ENCODE peak calls at places on chromosome 4, in eight cellular contexts. U is astrocyte of the cerebellum, Q is AG09309, F is PC-3, G is breast epithelium, O is cardiac muscle cell, E is GM12865, K is tibial artery. J is an unnamed sample.

GRCh38 chr4:47835489-47835888 is 2.4 kb downstream of the CORIN start:
- DNase-seq in G (no peak), U (no peak), K (no peak), O (peak; percentile 48), E (no peak), F (no peak), Q (no peak), J (no peak)

GRCh38 chr4:141340458-141340857 is 119.8 kb downstream of the ZNF330 start:
- DNase-seq in U (no peak), O (no peak), K (no peak), G (no peak), F (no peak), E (no peak), Q (no peak), J (no peak)

GRCh38 chr4:6109842-6110560 is 90.3 kb downstream of the JAKMIP1 start:
- DNase-seq in K (no peak), E (peak; percentile 16), O (no peak), G (no peak), Q (no peak), F (peak; percentile 59), U (no peak), J (no peak)

GRCh38 chr4:159016527-159017137 is 86.2 kb upstream of the RAPGEF2 start:
- DNase-seq in U (no peak), K (no peak), G (no peak), F (no peak), Q (no peak), O (peak; percentile 55), E (peak; percentile 69), J (no peak)

GRCh38 chr4:146207410-146207809 is 6.9 kb upstream of the REELD1 start:
- DNase-seq in Q (no peak), E (no peak), K (no peak), O (no peak), G (no peak), F (no peak), U (no peak), J (no peak)

GRCh38 chr4:153789741-153790651 is 1.1 kb upstream of the SFRP2 start:
- DNase-seq in K (peak; percentile 23), F (no peak), G (no peak), E (no peak), U (no peak), O (no peak), Q (no peak), J (no peak)

GRCh38 chr4:14520171-14520570 is 482.1 kb upstream of the CPEB2 start:
- DNase-seq in O (peak; percentile 12), K (no peak), Q (no peak), U (no peak), G (no peak), F (peak; percentile 12), E (no peak), J (no peak)

GRCh38 chr4:97395980-97396562 is 747.2 kb downstream of the STPG2 start:
- DNase-seq in Q (no peak), U (no peak), O (no peak), G (no peak), F (peak; percentile 37), E (no peak), K (no peak), J (no peak)

GRCh38 chr4:6961496-6962210 is 52.0 kb downstream of the TBC1D14 start:
- DNase-seq in G (no peak), E (no peak), F (no peak), O (no peak), K (no peak), U (no peak), Q (no peak), J (no peak)

GRCh38 chr4:182188622-182189021 is 54.6 kb upstream of the TENM3 start:
- DNase-seq in E (no peak), K (no peak), G (no peak), O (peak; percentile 16), U (no peak), F (no peak), Q (no peak), J (no peak)

GRCh38 chr4:6781113-6781512 is 1.4 kb upstream of the KIAA0232 start:
- DNase-seq in U (no peak), O (no peak), F (no peak), G (no peak), K (peak; percentile 64), E (no peak), Q (no peak), J (no peak)

GRCh38 chr4:54585321-54586000 is 72.3 kb upstream of the KIT start:
- DNase-seq in E (no peak), O (peak; percentile 27), Q (peak; percentile 55), G (no peak), F (peak; percentile 22), K (no peak), U (no peak), J (peak; percentile 28)

GRCh38 chr4:40669504-40669903 is 39.8 kb upstream of the RBM47 start:
- DNase-seq in U (no peak), E (peak; percentile 78), Q (no peak), G (no peak), O (no peak), F (no peak), K (no peak), J (no peak)

GRCh38 chr4:106114284-106114683 is 201.7 kb downstream of the TBCK start:
- DNase-seq in U (no peak), O (no peak), Q (no peak), E (no peak), G (no peak), F (peak; percentile 9), K (no peak), J (no peak)

GRCh38 chr4:124710911-124711310 is 1.6 kb downstream of the ANKRD50 start:
- DNase-seq in F (no peak), E (no peak), O (peak; percentile 28), G (no peak), K (no peak), Q (no peak), U (no peak), J (no peak)

GRCh38 chr4:124710253-124710849 is 2.2 kb downstream of the ANKRD50 start:
- DNase-seq in K (no peak), Q (no peak), O (peak; percentile 31), F (peak; percentile 19), G (no peak), U (no peak), E (no peak), J (no peak)

GRCh38 chr4:124711469-124712416 is 789 bp downstream of the ANKRD50 start:
- DNase-seq in F (peak; percentile 62), K (peak; percentile 46), Q (peak; percentile 40), G (peak; percentile 27), U (peak; percentile 53), O (peak; percentile 81), E (peak; percentile 41), J (no peak)

GRCh38 chr4:124712417-124713212 is at the start of gene ANKRD50:
- DNase-seq in K (peak; percentile 92), O (peak; percentile 99), Q (peak; percentile 75), U (peak; percentile 84), E (peak; percentile 81), F (peak; percentile 82), G (peak; percentile 85), J (peak; percentile 66)

GRCh38 chr4:124713213-124713592 is 671 bp upstream of the ANKRD50 start:
- DNase-seq in U (peak; percentile 31), F (peak; percentile 65), Q (peak; percentile 41), K (peak; percentile 68), G (peak; percentile 50), O (peak; percentile 89), E (peak; percentile 62), J (no peak)
- TF ChIP-seq CTCF in U (peak; percentile 49), F (peak; percentile 51), Q (peak; percentile 61), K (peak; percentile 37), G (peak; percentile 37), O (peak; percentile 59), E (no peak), J (peak; percentile 78)

GRCh38 chr4:151631349-151631748 is 129.5 kb downstream of the GATB start:
- DNase-seq in U (no peak), Q (no peak), F (no peak), O (no peak), K (no peak), E (no peak), G (no peak), J (no peak)

GRCh38 chr4:151629097-151629783 is 131.6 kb downstream of the GATB start:
- DNase-seq in U (no peak), Q (no peak), E (no peak), K (no peak), F (peak; percentile 53), G (no peak), O (no peak), J (no peak)

GRCh38 chr4:151627491-151627890 is 133.3 kb downstream of the GATB start:
- DNase-seq in Q (no peak), O (no peak), K (no peak), E (no peak), U (no peak), F (peak; percentile 38), G (no peak), J (no peak)

GRCh38 chr4:151624606-151625565 is 135.9 kb downstream of the GATB start:
- DNase-seq in O (peak; percentile 9), G (no peak), U (no peak), K (peak; percentile 30), Q (no peak), F (no peak), E (no peak), J (no peak)

DNA sequence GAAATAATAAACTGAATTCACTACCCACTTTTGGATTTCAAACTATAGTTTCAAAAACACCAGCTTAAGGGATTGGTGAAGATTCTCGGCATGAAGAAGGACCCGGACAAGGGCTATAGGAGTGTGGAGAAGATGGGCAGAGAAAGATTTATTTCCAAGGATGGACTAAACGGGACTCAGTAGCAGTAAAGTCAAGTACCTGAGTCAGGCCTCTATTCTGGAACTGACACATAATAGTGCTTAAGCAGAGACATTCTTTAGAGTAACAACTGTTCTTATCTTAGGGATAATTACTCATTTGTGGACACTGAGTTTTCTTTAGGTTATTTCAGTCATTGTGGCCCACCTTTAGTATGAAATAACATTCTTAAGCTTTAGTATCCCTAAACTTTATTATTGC is 134.6 kb downstream of the GATB start:
- DNase-seq in K (no peak), O (no peak), F (no peak), Q (no peak), U (no peak), G (no peak), E (no peak), J (no peak)
- H3K4me3 ChIP-seq in K (no peak overlapping the region), O (no peak overlapping the region), F (no peak overlapping the region), Q (no peak overlapping the region), U (no peak overlapping the region), G (no peak overlapping the region), E (no peak overlapping the region), J (no peak overlapping the region)

GRCh38 chr4:170853422-170854021 is 763.8 kb upstream of the AADAT start:
- DNase-seq in U (peak; percentile 19), Q (no peak), K (no peak), E (peak; percentile 74), F (peak; percentile 59), O (no peak), G (no peak), J (no peak)
- TF ChIP-seq CTCF in U (peak; percentile 92), Q (peak; percentile 1), K (peak; percentile 44), E (peak; percentile 69), F (peak; percentile 75), O (peak; percentile 7), G (peak; percentile 22), J (peak; percentile 78)

GRCh38 chr4:129455462-129455861 is 359.5 kb downstream of the C4orf33 start:
- DNase-seq in U (no peak), G (no peak), Q (no peak), K (no peak), O (peak; percentile 1), F (no peak), E (no peak), J (no peak)

DNA sequence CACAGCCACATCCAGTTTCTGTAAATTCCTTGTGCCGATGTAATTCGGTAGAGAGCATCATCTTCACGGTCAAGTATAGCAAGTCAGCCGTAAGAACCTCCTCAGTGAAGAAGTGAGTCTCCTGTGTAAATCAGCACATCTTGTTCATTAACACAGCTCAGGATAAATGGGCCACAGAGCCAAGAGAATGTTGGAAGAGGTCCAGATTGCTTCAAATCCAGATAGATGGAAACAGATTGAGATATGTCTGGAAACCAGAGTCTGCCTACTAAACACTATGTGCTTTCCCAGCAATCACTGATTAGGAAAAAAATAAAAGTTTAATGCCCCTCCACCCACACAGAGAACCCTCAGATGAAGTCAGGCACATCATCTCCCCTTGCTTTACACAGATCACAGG is 357.6 kb downstream of the C4orf33 start:
- DNase-seq in E (no peak), O (no peak), K (no peak), G (no peak), U (no peak), F (no peak), Q (no peak), J (no peak)
- H3K4me3 ChIP-seq in E (no peak overlapping the region), O (no peak overlapping the region), K (no peak overlapping the region), G (no peak overlapping the region), U (no peak overlapping the region), F (no peak overlapping the region), Q (no peak overlapping the region), J (no peak overlapping the region)

J was measured in AG04449.